ENCODE peak calls at places on chromosomes 3 and 15, in five cellular contexts. P, N, R, T and E are unnamed samples.
A peak's percentile ranks its signal among the peaks of the same experiment; 100 is the strongest.

GRCh38 chr3:187914231-187914630 is 169.0 kb upstream of the BCL6 start:
- DNase-seq in P (no peak), N (no peak), R (no peak), T (no peak), E (no peak)

GRCh38 chr15:48796930-48797329 is 13.9 kb downstream of the CEP152 start:
- DNase-seq in P (peak; percentile 28), N (no peak), R (no peak), T (no peak), E (no peak)

GRCh38 chr3:141227752-141228151 is 3.9 kb upstream of the PXYLP1 start:
- DNase-seq in P (no peak), N (peak; percentile 30), R (no peak), T (no peak), E (peak; percentile 77)

GRCh38 chr3:165753560-165753959 is 83.7 kb downstream of the BCHE start:
- DNase-seq in P (no peak), N (no peak), R (no peak), T (no peak), E (no peak)

GRCh38 chr3:62554264-62554799 is 181.0 kb upstream of the FEZF2 start:
- DNase-seq in P (no peak), N (no peak), R (no peak), T (no peak), E (peak; percentile 1)

GRCh38 chr3:190092250-190092649 is 28.4 kb downstream of the P3H2 start:
- DNase-seq in P (no peak), N (peak; percentile 19), R (no peak), T (no peak), E (peak; percentile 88)

GRCh38 chr15:89067751-89068150 is 20.5 kb upstream of the ABHD2 start:
- DNase-seq in P (no peak), N (no peak), R (no peak), T (no peak), E (no peak)

GRCh38 chr3:14266361-14266760 is 87.7 kb downstream of the LSM3 start:
- DNase-seq in P (no peak), N (peak; percentile 58), R (no peak), T (no peak), E (no peak)

GRCh38 chr3:123642182-123642956 is 57.5 kb upstream of the HACD2 start:
- DNase-seq in P (peak; percentile 34), N (peak; percentile 87), R (peak; percentile 80), T (peak; percentile 93), E (peak; percentile 92)

GRCh38 chr3:4899654-4900236 is 79.5 kb upstream of the BHLHE40 start:
- DNase-seq in P (no peak), N (no peak), R (no peak), T (no peak), E (no peak)

DNA sequence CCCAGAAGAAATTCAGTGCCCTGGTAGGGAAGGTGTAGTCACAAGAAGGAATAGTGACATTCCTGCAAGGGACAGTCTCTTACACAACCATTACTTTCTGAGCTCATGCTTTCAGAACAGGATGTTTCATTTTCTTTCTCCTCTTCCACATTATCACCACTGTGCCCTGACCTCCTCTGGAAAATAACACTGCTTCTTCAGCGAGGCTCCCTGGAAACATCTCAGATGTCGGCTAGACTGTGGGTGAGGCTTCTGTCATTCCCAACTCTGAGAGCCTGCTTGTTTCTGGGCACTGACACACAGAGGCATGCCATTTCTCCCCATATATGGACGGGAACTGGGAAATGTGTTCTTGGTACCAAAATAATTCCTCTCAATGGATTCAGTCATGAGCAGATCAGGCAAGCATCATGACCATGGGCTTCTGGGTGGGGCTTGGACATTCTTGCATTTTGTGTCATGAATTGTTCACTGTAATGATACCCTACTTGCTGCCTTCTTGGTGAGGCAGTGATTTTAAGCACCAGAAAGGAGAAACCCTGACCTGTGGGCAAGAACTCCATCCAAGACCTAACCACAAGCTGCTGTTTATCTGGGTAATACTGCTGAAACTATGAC is 14.3 kb upstream of the TNFAIP8L3 start:
- DNase-seq in P (no peak), N (no peak), R (no peak), T (no peak), E (no peak)
- H3K27ac ChIP-seq in P (no peak overlapping the region), N (no peak overlapping the region), R (no peak overlapping the region), T (no peak overlapping the region), E (no peak overlapping the region)

DNA sequence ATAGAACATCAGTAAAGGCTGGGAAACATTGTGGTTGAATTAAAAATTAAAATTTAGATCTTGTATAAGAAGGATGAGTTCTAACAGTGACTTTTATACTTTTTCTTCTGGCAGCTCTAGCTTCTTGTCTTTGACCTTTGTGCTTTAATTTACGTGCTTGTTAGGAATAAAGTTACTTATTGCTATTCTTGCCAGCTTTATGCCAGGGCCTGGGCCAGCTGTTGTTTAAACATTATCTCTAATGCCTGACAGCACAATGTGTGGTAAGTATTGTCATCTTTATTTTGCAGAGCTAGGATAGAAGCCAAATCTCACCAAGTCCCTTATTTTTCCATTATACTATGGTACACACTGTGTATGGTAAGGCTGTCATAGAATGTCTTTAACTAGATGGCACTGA is 766.7 kb upstream of the GOLIM4 start:
- DNase-seq in P (no peak), N (no peak), R (no peak), T (no peak), E (no peak)
- TF ChIP-seq EZH2 in P (no peak), N (no peak), R (no peak), T (no peak), E (no peak)

GRCh38 chr3:181721369-181721768 is 9.6 kb downstream of the SOX2 start:
- DNase-seq in P (no peak), N (no peak), R (no peak), T (no peak), E (no peak)
- H3K27me3 ChIP-seq in P (peaks cover 9% of the 10 kb centered on the region), N (peaks cover 99% of the 10 kb centered on the region), R (no peaks in the 10 kb centered on the region), T (peaks cover 11% of the 10 kb centered on the region), E (no peaks in the 10 kb centered on the region)

DNA sequence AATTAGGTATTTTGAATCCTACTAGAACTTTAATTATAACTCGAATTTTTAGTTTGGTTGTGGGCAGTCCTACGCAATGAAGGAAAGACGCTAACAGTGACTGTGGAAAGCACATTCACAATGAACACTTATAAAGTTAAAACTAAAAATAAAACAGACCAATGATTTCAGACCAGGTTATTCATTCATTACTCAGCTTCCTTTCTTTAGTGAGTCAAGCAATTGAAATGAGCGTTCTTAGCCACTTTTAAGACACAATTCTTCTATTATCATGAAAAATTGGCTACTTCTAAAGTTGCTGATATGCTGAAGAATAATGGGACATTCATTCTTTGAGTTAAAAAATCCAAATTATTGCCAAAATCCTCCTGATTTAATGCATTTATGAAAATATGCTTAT is 66.0 kb upstream of the CMSS1 start:
- DNase-seq in P (no peak), N (no peak), R (no peak), T (no peak), E (no peak)
- H3K27ac ChIP-seq in P (no peak overlapping the region), N (no peak overlapping the region), R (no peak overlapping the region), T (no peak overlapping the region), E (no peak overlapping the region)

DNA sequence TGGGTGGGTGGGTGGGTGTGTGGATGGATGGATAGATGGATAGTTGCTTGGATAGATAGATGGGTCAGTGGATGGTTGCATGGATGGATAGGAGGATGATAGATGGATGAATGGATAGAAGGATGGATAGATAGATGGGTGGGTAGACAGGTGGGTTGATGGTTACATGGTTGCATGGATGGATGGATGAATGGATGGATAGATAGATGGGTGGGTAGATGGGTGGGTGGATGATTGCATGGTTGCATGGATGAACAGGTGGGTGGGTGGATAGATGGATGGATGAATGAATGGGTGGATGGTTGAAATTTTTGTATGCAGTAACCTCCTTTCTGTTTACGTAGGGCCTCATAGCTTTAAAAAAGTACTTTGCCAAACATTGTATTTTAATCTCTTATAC is 79.5 kb downstream of the LRRK1 start:
- DNase-seq in P (no peak), N (no peak), R (no peak), T (no peak), E (no peak)
- TF ChIP-seq EZH2 in P (no peak), N (no peak), R (no peak), T (no peak), E (no peak)